ENCODE peak calls at places on chromosome 19, in nine cellular contexts. K is stimulated activated CD8-positive, alpha-beta memory T cell treated with anti-CD3 and anti-CD28 coated beads, Interleukin-4, amount 100 ng/mL, for 4 hours; Y is kidney tubule cell; U is cardiac muscle cell; T is amygdala; M is germinal center; L is HCEC 1CT; E is GM12865; S is GM04503. R is an unnamed sample.

GRCh38 chr19:40802300-40803169 is 3.5 kb downstream of the EGLN2 start:
- DNase-seq in T (no peak), U (peak), Y (no peak), S (no peak), L (no peak), M (no peak), E (no peak), K (no peak), R (peak)

GRCh38 chr19:54029930-54030490 is 33.7 kb downstream of the VSTM1 start:
- DNase-seq in U (peak), K (no peak), T (no peak), E (peak), S (no peak), L (peak), Y (peak), M (peak), R (no peak)

GRCh38 chr19:54465367-54466109 is 2.0 kb upstream of the LENG9 start:
- DNase-seq in K (no peak), M (no peak), E (no peak), Y (no peak), U (no peak), L (no peak), T (no peak), S (no peak), R (no peak)

GRCh38 chr19:27872370-27872769 is 1340.6 kb downstream of the UQCRFS1 start:
- DNase-seq in E (no peak), S (no peak), K (no peak), M (no peak), L (no peak), U (no peak), T (no peak), Y (no peak), R (no peak)

GRCh38 chr19:17832443-17833208 is 11.3 kb upstream of the INSL3 start:
- DNase-seq in S (no peak), U (no peak), K (no peak), M (no peak), L (no peak), Y (no peak), T (no peak), E (no peak), R (no peak)

GRCh38 chr19:7478843-7479227 is 10.0 kb downstream of the PEX11G start:
- DNase-seq in T (no peak), M (no peak), U (no peak), E (no peak), K (no peak), S (no peak), Y (no peak), L (no peak), R (no peak)

GRCh38 chr19:45693168-45693788 is 812 bp downstream of the QPCTL start:
- DNase-seq in U (peak), M (peak), K (peak), L (peak), S (no peak), T (peak), Y (peak), E (peak), R (peak)

GRCh38 chr19:2320939-2321338 is 7.4 kb downstream of the LSM7 start:
- DNase-seq in Y (no peak), L (no peak), M (no peak), E (no peak), S (no peak), T (no peak), U (no peak), K (no peak), R (no peak)

GRCh38 chr19:16397791-16398529 is 73.3 kb downstream of the KLF2 start:
- DNase-seq in Y (no peak), U (no peak), K (no peak), E (no peak), L (no peak), T (peak), M (no peak), S (no peak), R (no peak)

GRCh38 chr19:33678796-33679195 is 57.0 kb downstream of the CHST8 start:
- DNase-seq in L (no peak), S (no peak), E (no peak), M (no peak), K (no peak), T (no peak), Y (no peak), U (no peak), R (peak)